ENCODE peak calls at places on chromosomes 1 and 21, in nine cellular contexts. J, N, C, D, W, R, P, Q and L are unnamed samples.

GRCh38 chr1:88877382-88877825 is 14.0 kb downstream of the GTF2B start:
- DNase-seq in N (no peak), P (peak; percentile 45), J (peak; percentile 5), R (peak; percentile 61), Q (no peak), C (peak; percentile 41), D (no peak), W (no peak), L (no peak)

GRCh38 chr1:44012941-44013609 is 18.2 kb downstream of the SLC6A9 start:
- DNase-seq in D (no peak), Q (no peak), C (no peak), P (no peak), J (no peak), W (no peak), N (no peak), R (no peak), L (no peak)

GRCh38 chr1:230124187-230125128 is 57.4 kb downstream of the GALNT2 start:
- DNase-seq in C (no peak), N (no peak), R (no peak), Q (no peak), D (no peak), W (no peak), P (no peak), J (no peak), L (no peak)

GRCh38 chr1:168920456-168921094 is 185.9 kb upstream of the ATP1B1 start:
- DNase-seq in R (peak; percentile 26), N (peak; percentile 26), C (peak; percentile 88), J (peak; percentile 87), W (peak; percentile 17), P (no peak), D (no peak), Q (peak; percentile 36), L (no peak)

GRCh38 chr1:36351222-36351977 is 28.0 kb upstream of the EVA1B start:
- DNase-seq in J (peak; percentile 68), N (no peak), D (no peak), C (peak; percentile 73), Q (no peak), R (peak; percentile 86), P (no peak), W (no peak), L (no peak)

GRCh38 chr1:10891081-10891480 is 94.6 kb upstream of the CASZ1 start:
- DNase-seq in Q (no peak), D (no peak), R (no peak), J (no peak), N (no peak), W (no peak), C (no peak), P (no peak), L (no peak)

GRCh38 chr21:29300547-29301138 is 1.9 kb downstream of the BACH1 start:
- DNase-seq in J (no peak), D (no peak), C (no peak), W (no peak), R (peak; percentile 56), P (no peak), N (no peak), Q (no peak), L (no peak)

GRCh38 chr1:18612088-18612487 is 18.6 kb upstream of the PAX7 start:
- DNase-seq in N (no peak), P (no peak), C (no peak), W (no peak), D (no peak), J (no peak), R (no peak), Q (no peak), L (no peak)

GRCh38 chr1:153540394-153541361 is at the start of gene S100A5:
- DNase-seq in D (no peak), Q (no peak), C (peak; percentile 35), N (no peak), J (no peak), W (no peak), R (peak; percentile 55), P (no peak), L (peak; percentile 58)

GRCh38 chr1:153539395-153540093 is 1.2 kb downstream of the S100A5 start:
- DNase-seq in D (no peak), N (no peak), R (no peak), C (no peak), W (no peak), Q (no peak), P (no peak), J (no peak), L (peak; percentile 33)

GRCh38 chr1:153537376-153537730 is 1.6 kb upstream of the S100A6 start:
- DNase-seq in R (no peak), C (no peak), D (no peak), P (no peak), W (no peak), N (no peak), Q (no peak), J (no peak), L (peak; percentile 63)

GRCh38 chr1:153536618-153537375 is 1.0 kb upstream of the S100A6 start:
- DNase-seq in W (no peak), J (peak; percentile 64), Q (peak; percentile 50), C (no peak), R (no peak), P (peak; percentile 47), D (no peak), N (no peak), L (peak; percentile 81)

DNA sequence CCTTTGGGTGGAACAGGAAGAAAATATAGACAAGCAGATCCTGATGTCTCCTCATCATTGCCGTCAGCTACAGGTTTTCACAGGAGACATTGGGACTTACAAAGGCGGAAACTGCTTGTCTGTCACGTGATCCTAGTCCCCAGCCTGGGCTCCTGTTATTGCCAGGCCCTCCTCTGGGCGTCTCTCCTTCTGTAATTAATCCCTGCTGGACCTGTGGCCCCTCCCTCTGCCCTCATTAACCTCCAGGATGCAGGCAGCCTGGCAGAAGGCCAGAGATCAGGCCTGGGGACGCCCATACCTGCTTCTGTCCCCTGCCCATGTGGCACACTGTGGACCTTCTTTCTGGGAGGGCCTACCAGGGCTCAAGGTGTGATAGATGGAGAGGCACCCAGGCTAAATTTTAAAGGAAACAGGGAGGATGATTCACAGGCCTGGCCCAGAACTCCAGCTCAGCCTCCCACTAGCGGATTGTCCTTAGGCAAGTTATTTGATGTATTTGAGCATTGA is 2.4 kb downstream of the S100A5 start:
- DNase-seq in J (no peak), D (no peak), N (no peak), R (peak; percentile 43), P (peak; percentile 89), Q (no peak), W (peak; percentile 43), C (no peak), L (peak; percentile 47)
- H3K27ac ChIP-seq in J (peak overlapping the region; percentile 100), D (peak overlapping the region; percentile 78), N (peak overlapping the region; percentile 54), R (no peak overlapping the region), P (no peak overlapping the region), Q (no peak overlapping the region), W (no peak overlapping the region), C (no peak overlapping the region), L (no peak overlapping the region)

GRCh38 chr21:34969431-34970036 is 79.6 kb downstream of the RUNX1 start:
- DNase-seq in N (no peak), P (no peak), R (no peak), J (no peak), Q (no peak), D (no peak), C (peak; percentile 56), W (no peak), L (no peak)
- H3K4me3 ChIP-seq in N (no peak overlapping the region), P (no peak overlapping the region), R (no peak overlapping the region), J (no peak overlapping the region), Q (no peak overlapping the region), D (no peak overlapping the region), C (no peak overlapping the region), W (no peak overlapping the region), L (no peak overlapping the region)

GRCh38 chr1:66752000-66752592 is at the start of gene DYNLT5:
- DNase-seq in J (no peak), P (peak; percentile 91), C (peak; percentile 78), W (no peak), N (peak; percentile 26), R (peak; percentile 43), Q (peak; percentile 72), D (no peak), L (peak; percentile 75)

GRCh38 chr1:66751160-66751559 is 1.1 kb upstream of the DYNLT5 start:
- DNase-seq in P (no peak), J (no peak), W (no peak), Q (no peak), C (no peak), N (no peak), D (no peak), R (no peak), L (no peak)

GRCh38 chr1:66750578-66750977 is 1.7 kb upstream of the DYNLT5 start:
- DNase-seq in Q (no peak), D (no peak), R (no peak), J (no peak), P (no peak), N (no peak), C (no peak), W (no peak), L (no peak)

GRCh38 chr1:66757740-66758139 is 5.5 kb downstream of the DYNLT5 start:
- DNase-seq in J (no peak), R (no peak), D (no peak), Q (no peak), P (no peak), N (no peak), C (no peak), W (no peak), L (no peak)

GRCh38 chr1:66752671-66753371 is 562 bp downstream of the DYNLT5 start:
- DNase-seq in N (no peak), J (no peak), D (no peak), P (peak; percentile 66), R (no peak), C (no peak), W (no peak), Q (peak; percentile 32), L (no peak)
- H3K27ac ChIP-seq in N (peak overlapping the region; percentile 6), J (no peak overlapping the region), D (no peak overlapping the region), P (no peak overlapping the region), R (no peak overlapping the region), C (no peak overlapping the region), W (no peak overlapping the region), Q (peak overlapping the region; percentile 76), L (peak overlapping the region; percentile 27)

GRCh38 chr1:39268906-39269305 is 64.4 kb downstream of the MACF1 start:
- DNase-seq in J (no peak), R (peak; percentile 13), Q (no peak), W (no peak), C (no peak), D (no peak), P (peak; percentile 85), N (no peak), L (no peak)

GRCh38 chr1:39266792-39267191 is 62.3 kb downstream of the MACF1 start:
- DNase-seq in R (no peak), J (no peak), C (no peak), N (no peak), Q (no peak), W (no peak), P (no peak), D (no peak), L (no peak)

GRCh38 chr1:39269349-39269748 is 64.9 kb downstream of the MACF1 start:
- DNase-seq in D (no peak), P (no peak), J (no peak), C (no peak), R (no peak), W (no peak), Q (no peak), N (no peak), L (no peak)

GRCh38 chr1:39269791-39270342 is 65.4 kb downstream of the MACF1 start:
- DNase-seq in P (no peak), W (no peak), R (peak; percentile 82), N (peak; percentile 45), J (peak; percentile 16), C (peak; percentile 77), D (no peak), Q (no peak), L (no peak)

DNA sequence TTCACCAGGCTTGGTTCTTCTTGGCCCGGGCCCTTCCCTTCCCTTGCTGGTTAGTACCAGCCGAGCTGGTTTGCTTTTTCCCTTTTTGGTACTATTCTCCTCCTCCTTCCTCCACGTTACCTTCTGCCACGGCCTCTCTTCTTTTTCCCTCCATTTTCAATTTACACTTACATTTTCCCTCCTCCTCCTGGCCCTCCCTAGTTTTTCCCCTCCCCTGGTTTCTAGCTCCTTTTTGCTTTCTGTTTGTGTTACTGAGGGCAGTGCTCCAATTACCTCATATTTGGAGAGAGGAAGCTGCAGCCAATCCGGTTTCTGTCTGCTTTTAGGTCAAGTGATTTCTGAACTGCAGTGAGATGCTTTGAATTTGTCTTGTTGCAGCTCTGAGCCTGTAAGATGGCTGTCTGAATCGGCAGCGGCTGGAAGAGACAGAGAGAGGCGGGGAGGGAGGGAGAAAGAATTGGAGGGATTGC is 63.7 kb downstream of the MACF1 start:
- DNase-seq in R (peak; percentile 90), C (peak; percentile 90), Q (peak; percentile 32), W (peak; percentile 9), J (no peak), N (peak; percentile 52), P (peak; percentile 71), D (no peak), L (no peak)
- H3K4me3 ChIP-seq in R (peak overlapping the region; percentile 23), C (no peak overlapping the region), Q (peak overlapping the region; percentile 49), W (peak overlapping the region; percentile 15), J (no peak overlapping the region), N (peak overlapping the region; percentile 22), P (peak overlapping the region; percentile 42), D (peak overlapping the region; percentile 42), L (peak overlapping the region; percentile 35)